ENCODE peak calls at places on chromosomes 2 and 18, in ten cellular contexts. Y is stomach, Z is A549, H is heart left ventricle, M is psoas muscle, D is kidney, I is lung, J is pancreas, R is neuronal stem cell, V is mammary epithelial cell. S is an unnamed sample. For H3K9me3 and H3K4me1, the result is how much of the 10 kb centered on the place peaks cover.

GRCh38 chr18:2627821-2628276 is 27.7 kb upstream of the SMCHD1 start:
- DNase-seq in Y (no peak), Z (peak), H (no peak), M (no peak), D (no peak), I (no peak), J (no peak), R (no peak), V (peak), S (no peak)

GRCh38 chr18:3456686-3457069 is 6.7 kb downstream of the TGIF1 start:
- DNase-seq in Y (no peak), Z (peak), H (no peak), M (no peak), D (no peak), I (no peak), J (no peak), R (no peak), V (no peak), S (peak)

GRCh38 chr2:78132391-78133370 is 610.5 kb upstream of the LRRTM4 start:
- DNase-seq in Y (no peak), Z (no peak), H (no peak), M (no peak), D (no peak), I (no peak), J (no peak), R (no peak), V (no peak), S (no peak)

GRCh38 chr2:119694994-119695521 is 16.1 kb downstream of the TMEM177 start:
- DNase-seq in Y (no peak), Z (no peak), H (no peak), M (no peak), D (no peak), I (peak), J (no peak), R (no peak), V (peak), S (no peak)

GRCh38 chr2:104332733-104333132 is 521.2 kb upstream of the POU3F3 start:
- DNase-seq in Y (no peak), Z (peak), H (no peak), M (no peak), D (no peak), I (no peak), J (no peak), R (no peak), V (no peak), S (no peak)

GRCh38 chr2:23360571-23361125 is 24.3 kb upstream of the KLHL29 start:
- DNase-seq in Y (no peak), Z (peak), H (no peak), M (no peak), D (no peak), I (no peak), J (no peak), R (no peak), V (no peak), S (no peak)

GRCh38 chr2:19251554-19251953 is 106.9 kb downstream of the OSR1 start:
- DNase-seq in Y (no peak), Z (no peak), H (no peak), M (no peak), D (no peak), I (no peak), J (no peak), R (no peak), V (no peak), S (no peak)

GRCh38 chr2:240913810-240914644 is 7.9 kb downstream of the CROCC2 start:
- DNase-seq in Y (peak), Z (peak), H (peak), M (peak), D (peak), I (no peak), J (no peak), R (peak), V (no peak), S (peak)

GRCh38 chr2:158741631-158742030 is 53.5 kb upstream of the DAPL1 start:
- DNase-seq in Y (no peak), Z (no peak), H (peak), M (no peak), D (no peak), I (no peak), J (no peak), R (no peak), V (no peak), S (no peak)

GRCh38 chr2:113056501-113056900 is 2.5 kb upstream of the IL36RN start:
- DNase-seq in Y (no peak), Z (no peak), H (no peak), M (no peak), D (no peak), I (peak), J (no peak), R (no peak), V (no peak), S (no peak)

GRCh38 chr2:121746071-121746578 is 9.3 kb upstream of the TSN start:
- DNase-seq in Y (no peak), Z (no peak), H (no peak), M (no peak), D (no peak), I (no peak), J (no peak), R (no peak), V (peak), S (no peak)

GRCh38 chr2:236365258-236366048 is 101.2 kb upstream of the ASB18 start:
- DNase-seq in Y (no peak), Z (no peak), H (no peak), M (no peak), D (no peak), I (no peak), J (peak), R (no peak), V (no peak), S (no peak)

GRCh38 chr2:13001408-13001807 is 284.7 kb downstream of the TRIB2 start:
- DNase-seq in Y (no peak), Z (no peak), H (no peak), M (no peak), D (no peak), I (no peak), J (no peak), R (no peak), V (no peak), S (no peak)

GRCh38 chr2:198438326-198438725 is 633.9 kb downstream of the PLCL1 start:
- DNase-seq in Y (no peak), Z (no peak), H (no peak), M (no peak), D (no peak), I (no peak), J (no peak), R (no peak), V (peak), S (no peak)

GRCh38 chr2:241508240-241508509 is 209 bp downstream of the STK25 start:
- DNase-seq in Y (no peak), Z (no peak), H (no peak), M (no peak), D (no peak), I (peak), J (no peak), R (no peak), V (no peak), S (no peak)

GRCh38 chr2:112494839-112495238 is 12.9 kb downstream of the TTL start:
- DNase-seq in Y (no peak), Z (no peak), H (no peak), M (no peak), D (no peak), I (no peak), J (no peak), R (no peak), V (no peak), S (no peak)

GRCh38 chr2:19623488-19623887 is 265.1 kb upstream of the OSR1 start:
- DNase-seq in Y (no peak), Z (peak), H (no peak), M (no peak), D (no peak), I (no peak), J (no peak), R (no peak), V (peak), S (no peak)

GRCh38 chr2:216388046-216388884 is 16.0 kb upstream of the MARCHF4 start:
- DNase-seq in Y (no peak), Z (no peak), H (no peak), M (no peak), D (no peak), I (no peak), J (no peak), R (no peak), V (no peak), S (no peak)

GRCh38 chr2:171086352-171087290 is 74.1 kb downstream of the TLK1 start:
- DNase-seq in Y (peak), Z (peak), H (peak), M (no peak), D (no peak), I (no peak), J (peak), R (peak), V (peak), S (peak)

GRCh38 chr2:218895326-218895725 is 14.7 kb downstream of the WNT10A start:
- DNase-seq in Y (no peak), Z (no peak), H (no peak), M (no peak), D (peak), I (no peak), J (no peak), R (no peak), V (peak), S (no peak)

GRCh38 chr2:227228061-227228667 is 63.7 kb downstream of the COL4A3 start:
- DNase-seq in Y (peak), Z (peak), H (peak), M (peak), D (peak), I (peak), J (peak), R (no peak), V (peak), S (peak)

GRCh38 chr18:45379903-45380302 is 235.4 kb upstream of the SLC14A2 start:
- DNase-seq in Y (no peak), Z (no peak), H (no peak), M (no peak), D (no peak), I (no peak), J (no peak), R (no peak), V (peak), S (no peak)

GRCh38 chr2:219687882-219688559 is 60.6 kb downstream of the SLC4A3 start:
- DNase-seq in Y (no peak), Z (no peak), H (no peak), M (no peak), D (no peak), I (no peak), J (no peak), R (no peak), V (peak), S (no peak)

GRCh38 chr2:168211664-168212163 is 35.7 kb downstream of the STK39 start:
- DNase-seq in Y (no peak), Z (no peak), H (no peak), M (no peak), D (no peak), I (no peak), J (no peak), R (no peak), V (no peak), S (no peak)
- H3K9me3 ChIP-seq in Y (under half), Z (under half), H (under half), M (under half), D (under half), I (under half), J (under half), R (under half), V (under half), S (under half)

GRCh38 chr2:221762496-221762895 is 190.4 kb upstream of the EPHA4 start:
- DNase-seq in Y (no peak), Z (no peak), H (no peak), M (no peak), D (no peak), I (no peak), J (no peak), R (no peak), V (no peak), S (no peak)
- H3K4me1 ChIP-seq in Y (under half), Z (under half), H (under half), M (under half), D (under half), I (under half), J (under half), R (under half), V (under half), S (under half)

DNA sequence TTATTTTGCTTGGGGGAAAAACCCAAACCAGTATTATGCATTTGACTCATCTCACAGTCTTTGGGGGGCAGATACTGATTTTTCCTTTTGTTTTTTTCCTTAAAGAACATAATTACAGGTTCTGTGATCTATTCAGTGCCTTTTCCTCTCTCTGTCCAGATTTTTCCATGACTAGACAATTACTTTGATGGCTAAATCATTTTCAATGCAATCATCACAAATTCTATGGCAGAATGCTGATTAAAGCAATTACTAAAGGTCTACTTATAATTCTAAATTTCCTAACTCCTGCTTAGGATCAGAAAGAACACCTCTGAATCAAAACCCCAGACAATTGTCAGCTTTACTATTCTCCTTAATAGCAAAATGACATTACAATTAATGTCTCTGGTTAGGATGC is 38.8 kb downstream of the POLR1A start:
- DNase-seq in Y (no peak), Z (no peak), H (no peak), M (no peak), D (no peak), I (no peak), J (no peak), R (no peak), V (no peak), S (no peak)
- H3K4me3 ChIP-seq in Y (no peak), Z (no peak), H (no peak), M (no peak), D (no peak), I (no peak), J (no peak), R (no peak), V (no peak), S (no peak)

GRCh38 chr2:117127680-117128079 is 686.8 kb upstream of the DDX18 start:
- DNase-seq in Y (no peak), Z (no peak), H (no peak), M (no peak), D (no peak), I (no peak), J (no peak), R (no peak), V (no peak), S (no peak)
- H3K9me3 ChIP-seq in Y (under half), Z (under half), H (under half), M (under half), D (under half), I (under half), J (under half), R (under half), V (under half), S (under half)

GRCh38 chr18:77102246-77103040 is 30.1 kb downstream of the MBP start:
- DNase-seq in Y (no peak), Z (no peak), H (no peak), M (no peak), D (no peak), I (no peak), J (no peak), R (no peak), V (peak), S (no peak)
- H3K4me1 ChIP-seq in Y (half or more), Z (half or more), H (half or more), M (half or more), D (half or more), I (under half), J (under half), R (under half), V (half or more), S (under half)

GRCh38 chr2:127453013-127453391 is 34.8 kb downstream of the PROC start:
- DNase-seq in Y (no peak), Z (no peak), H (no peak), M (no peak), D (no peak), I (no peak), J (no peak), R (no peak), V (no peak), S (no peak)

GRCh38 chr2:127451981-127452380 is 33.8 kb downstream of the PROC start:
- DNase-seq in Y (no peak), Z (no peak), H (no peak), M (no peak), D (no peak), I (peak), J (no peak), R (no peak), V (no peak), S (no peak)

GRCh38 chr2:127448526-127448925 is 30.3 kb downstream of the PROC start:
- DNase-seq in Y (no peak), Z (no peak), H (no peak), M (no peak), D (no peak), I (no peak), J (no peak), R (no peak), V (no peak), S (no peak)

GRCh38 chr2:127449439-127449838 is 31.2 kb downstream of the PROC start:
- DNase-seq in Y (no peak), Z (no peak), H (no peak), M (no peak), D (no peak), I (peak), J (no peak), R (no peak), V (no peak), S (no peak)

GRCh38 chr2:127449898-127450297 is 31.7 kb downstream of the PROC start:
- DNase-seq in Y (no peak), Z (no peak), H (no peak), M (no peak), D (no peak), I (peak), J (no peak), R (no peak), V (no peak), S (no peak)
- H3K4me3 ChIP-seq in Y (no peak), Z (no peak), H (no peak), M (no peak), D (no peak), I (no peak), J (no peak), R (no peak), V (no peak), S (no peak)

DNA sequence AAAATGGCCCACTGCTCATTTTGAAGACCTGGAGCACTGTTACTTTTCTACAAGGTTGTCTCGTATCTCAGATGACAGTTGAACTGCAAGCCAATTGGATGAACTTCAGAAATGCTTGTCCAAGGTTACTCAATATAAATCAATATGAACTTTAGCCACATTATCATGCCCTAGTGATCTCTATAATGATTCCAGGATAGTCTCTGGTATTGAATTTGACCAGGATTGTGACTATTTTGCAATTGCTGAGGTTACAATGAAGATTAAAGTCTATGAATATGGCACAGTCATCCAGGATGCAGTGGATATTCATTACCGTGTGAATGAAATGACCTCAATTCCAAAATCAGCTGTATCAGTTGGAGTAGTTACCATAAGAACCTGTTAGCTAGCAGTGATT is 196.0 kb upstream of the RAB12 start:
- DNase-seq in Y (no peak), Z (no peak), H (no peak), M (no peak), D (no peak), I (no peak), J (no peak), R (no peak), V (no peak), S (no peak)
- H3K9me3 ChIP-seq in Y (under half), Z (under half), H (under half), M (under half), D (under half), I (under half), J (under half), R (under half), V (under half), S (under half)

GRCh38 chr18:8747440-8747937 is 42.1 kb downstream of the MTCL1 start:
- DNase-seq in Y (no peak), Z (peak), H (no peak), M (no peak), D (no peak), I (no peak), J (no peak), R (no peak), V (no peak), S (no peak)
- H3K4me1 ChIP-seq in Y (half or more), Z (half or more), H (under half), M (under half), D (under half), I (under half), J (under half), R (under half), V (under half), S (under half)